ENCODE peak calls at places on chromosomes 6 and 20, in nine cellular contexts. F, O, J, U, D, I, Y, R and C are unnamed samples.

GRCh38 chr6:125203395-125203794 is 49.8 kb downstream of the TPD52L1 start:
- DNase-seq in U (no peak), J (no peak), Y (no peak), O (no peak), F (no peak), I (no peak), D (no peak), R (no peak), C (peak)

GRCh38 chr20:48697845-48698491 is 129.8 kb downstream of the PREX1 start:
- DNase-seq in D (no peak), J (no peak), R (peak), Y (peak), O (peak), I (no peak), U (peak), F (peak), C (peak)

GRCh38 chr6:93164781-93165180 is 254.6 kb downstream of the EPHA7 start:
- DNase-seq in Y (no peak), J (no peak), O (no peak), D (no peak), F (no peak), U (no peak), I (no peak), R (no peak), C (no peak)

GRCh38 chr20:44287272-44288097 is 23.5 kb downstream of the FITM2 start:
- DNase-seq in F (no peak), I (no peak), Y (no peak), O (no peak), J (no peak), D (no peak), U (no peak), R (no peak), C (no peak)

GRCh38 chr20:35286077-35286898 is 1.7 kb upstream of the EIF6 start:
- DNase-seq in O (no peak), F (no peak), D (no peak), J (no peak), R (no peak), U (no peak), I (no peak), Y (no peak), C (no peak)

GRCh38 chr6:78861509-78861908 is 5.8 kb upstream of the IRAK1BP1 start:
- DNase-seq in F (no peak), O (no peak), I (peak), J (no peak), U (no peak), R (no peak), Y (no peak), D (no peak), C (no peak)

GRCh38 chr6:96013531-96013930 is 2.2 kb upstream of the FUT9 start:
- DNase-seq in J (no peak), D (no peak), R (no peak), U (no peak), F (no peak), I (no peak), O (no peak), Y (no peak), C (no peak)

GRCh38 chr20:38143646-38144554 is 21.2 kb downstream of the TGM2 start:
- DNase-seq in R (no peak), F (peak), J (no peak), Y (no peak), U (no peak), D (no peak), I (no peak), O (peak), C (peak)

GRCh38 chr6:92181347-92181746 is 1238.0 kb downstream of the EPHA7 start:
- DNase-seq in O (no peak), I (no peak), D (no peak), J (no peak), F (no peak), U (no peak), Y (no peak), R (no peak), C (no peak)

GRCh38 chr6:28910901-28911680 is 12.7 kb downstream of the TRIM27 start:
- DNase-seq in D (no peak), J (no peak), I (no peak), R (no peak), Y (no peak), U (no peak), O (no peak), F (no peak), C (peak)

GRCh38 chr20:4775322-4776078 is 53.8 kb downstream of the PRND start:
- DNase-seq in O (no peak), Y (no peak), I (no peak), F (no peak), J (no peak), D (no peak), U (no peak), R (no peak), C (no peak)

GRCh38 chr20:36017034-36017951 is 48.9 kb downstream of the CNBD2 start:
- DNase-seq in Y (no peak), R (no peak), D (no peak), I (no peak), F (peak), J (no peak), U (no peak), O (peak), C (peak)

GRCh38 chr6:137903933-137904821 is 37.1 kb downstream of the TNFAIP3 start:
- DNase-seq in R (no peak), D (no peak), Y (no peak), I (peak), O (peak), U (no peak), F (no peak), J (peak), C (peak)

GRCh38 chr6:56916849-56917551 is 37.9 kb upstream of the BEND6 start:
- DNase-seq in Y (no peak), I (peak), F (no peak), O (no peak), R (peak), U (no peak), D (no peak), J (no peak), C (no peak)

GRCh38 chr6:111805511-111806181 is 67.6 kb downstream of the FYN start:
- DNase-seq in U (no peak), I (peak), O (peak), D (no peak), Y (no peak), R (no peak), J (peak), F (no peak), C (peak)

GRCh38 chr6:106300944-106301343 is 24.6 kb downstream of the ATG5 start:
- DNase-seq in J (no peak), R (no peak), F (peak), Y (no peak), D (no peak), U (peak), I (peak), O (peak), C (peak)

GRCh38 chr20:49276201-49276894 is 1.5 kb downstream of the ZNFX1 start:
- DNase-seq in R (peak), J (peak), O (peak), I (peak), F (no peak), Y (no peak), U (peak), D (no peak), C (peak)